ENCODE peak calls at places on chromosome 2, in seven cellular contexts. One of them, this sample, is unnamed.

GRCh38 chr2:66575625-66576371 is 140.9 kb downstream of the MEIS1 start:
- DNase-seq in HCT116: no peak
- DNase-seq in K562: no peak
- DNase-seq in GM12878: no peak
- DNase-seq in SK-N-SH: peak; percentile 69
- DNase-seq in H1: no peak
- DNase-seq in HepG2: no peak
- DNase-seq in this sample: no peak

GRCh38 chr2:78065366-78065765 is 543.2 kb upstream of the LRRTM4 start:
- DNase-seq in HCT116: no peak
- DNase-seq in SK-N-SH: peak; percentile 3
- DNase-seq in H1: no peak
- DNase-seq in K562: no peak
- DNase-seq in HepG2: no peak
- DNase-seq in GM12878: no peak
- DNase-seq in this sample: no peak

GRCh38 chr2:237180987-237181386 is 95.3 kb downstream of the COPS8 start:
- DNase-seq in K562: no peak
- DNase-seq in H1: no peak
- DNase-seq in GM12878: no peak
- DNase-seq in HepG2: no peak
- DNase-seq in SK-N-SH: no peak
- DNase-seq in HCT116: no peak
- DNase-seq in this sample: no peak

GRCh38 chr2:98580656-98581284 is 27.5 kb downstream of the COA5 start:
- DNase-seq in K562: no peak
- DNase-seq in HepG2: no peak
- DNase-seq in GM12878: no peak
- DNase-seq in H1: no peak
- DNase-seq in SK-N-SH: no peak
- DNase-seq in HCT116: no peak
- DNase-seq in this sample: no peak

GRCh38 chr2:190912731-190913130 is 32.1 kb downstream of the GLS start:
- DNase-seq in HepG2: no peak
- DNase-seq in HCT116: no peak
- DNase-seq in GM12878: no peak
- DNase-seq in SK-N-SH: no peak
- DNase-seq in H1: no peak
- DNase-seq in K562: no peak
- DNase-seq in this sample: no peak

GRCh38 chr2:18297536-18298058 is 262.9 kb downstream of the RDH14 start:
- DNase-seq in GM12878: no peak
- DNase-seq in HCT116: no peak
- DNase-seq in HepG2: no peak
- DNase-seq in H1: no peak
- DNase-seq in K562: no peak
- DNase-seq in SK-N-SH: no peak
- DNase-seq in this sample: no peak

GRCh38 chr2:17522303-17522702 is 4.1 kb upstream of the RAD51AP2 start:
- DNase-seq in GM12878: no peak
- DNase-seq in HCT116: no peak
- DNase-seq in HepG2: no peak
- DNase-seq in K562: no peak
- DNase-seq in H1: no peak
- DNase-seq in SK-N-SH: no peak
- DNase-seq in this sample: no peak

GRCh38 chr2:159053186-159054031 is 85.0 kb downstream of the TANC1 start:
- DNase-seq in HepG2: no peak
- DNase-seq in K562: no peak
- DNase-seq in SK-N-SH: peak; percentile 44
- DNase-seq in H1: no peak
- DNase-seq in HCT116: no peak
- DNase-seq in GM12878: no peak
- DNase-seq in this sample: no peak

GRCh38 chr2:234496442-234496834 is 443 bp downstream of the ARL4C start:
- DNase-seq in SK-N-SH: peak; percentile 74
- DNase-seq in HCT116: no peak
- DNase-seq in K562: no peak
- DNase-seq in H1: no peak
- DNase-seq in HepG2: no peak
- DNase-seq in GM12878: no peak
- DNase-seq in this sample: no peak

GRCh38 chr2:74524005-74524404 is 2.0 kb downstream of the DQX1 start:
- DNase-seq in H1: no peak
- DNase-seq in K562: no peak
- DNase-seq in HepG2: no peak
- DNase-seq in SK-N-SH: no peak
- DNase-seq in HCT116: no peak
- DNase-seq in GM12878: no peak
- DNase-seq in this sample: no peak

GRCh38 chr2:44102790-44103642 is 65.7 kb upstream of the PPM1B start:
- DNase-seq in K562: no peak
- DNase-seq in SK-N-SH: no peak
- DNase-seq in H1: no peak
- DNase-seq in HCT116: no peak
- DNase-seq in HepG2: no peak
- DNase-seq in GM12878: no peak
- DNase-seq in this sample: no peak

GRCh38 chr2:28164280-28164801 is 228.3 kb upstream of the FOSL2 start:
- DNase-seq in SK-N-SH: peak; percentile 36
- DNase-seq in HCT116: no peak
- DNase-seq in K562: no peak
- DNase-seq in H1: no peak
- DNase-seq in GM12878: no peak
- DNase-seq in HepG2: no peak
- DNase-seq in this sample: no peak

GRCh38 chr2:95010126-95010525 is 15.4 kb upstream of the MAL start:
- DNase-seq in K562: no peak
- DNase-seq in HCT116: no peak
- DNase-seq in HepG2: no peak
- DNase-seq in H1: no peak
- DNase-seq in SK-N-SH: no peak
- DNase-seq in GM12878: no peak
- DNase-seq in this sample: no peak

GRCh38 chr2:167944825-167945659 is 302.4 kb downstream of the STK39 start:
- DNase-seq in K562: peak; percentile 74
- DNase-seq in H1: no peak
- DNase-seq in SK-N-SH: no peak
- DNase-seq in HCT116: no peak
- DNase-seq in GM12878: no peak
- DNase-seq in HepG2: no peak
- DNase-seq in this sample: no peak

GRCh38 chr2:221767106-221767878 is 195.2 kb upstream of the EPHA4 start:
- DNase-seq in HepG2: no peak
- DNase-seq in GM12878: no peak
- DNase-seq in K562: no peak
- DNase-seq in HCT116: no peak
- DNase-seq in H1: no peak
- DNase-seq in SK-N-SH: no peak
- DNase-seq in this sample: no peak

GRCh38 chr2:85750509-85751299 is 3.1 kb upstream of the ATOH8 start:
- DNase-seq in GM12878: no peak
- DNase-seq in K562: peak; percentile 71
- DNase-seq in HCT116: peak; percentile 47
- DNase-seq in H1: peak; percentile 25
- DNase-seq in HepG2: peak; percentile 70
- DNase-seq in SK-N-SH: peak; percentile 82
- DNase-seq in this sample: peak; percentile 51

GRCh38 chr2:157194844-157195243 is 62.7 kb upstream of the GALNT5 start:
- DNase-seq in H1: no peak
- DNase-seq in HepG2: no peak
- DNase-seq in K562: no peak
- DNase-seq in HCT116: no peak
- DNase-seq in GM12878: no peak
- DNase-seq in SK-N-SH: no peak
- DNase-seq in this sample: no peak

GRCh38 chr2:70851704-70852103 is 16.1 kb upstream of the CD207 start:
- DNase-seq in GM12878: peak; percentile 73
- DNase-seq in K562: no peak
- DNase-seq in H1: no peak
- DNase-seq in SK-N-SH: no peak
- DNase-seq in HCT116: no peak
- DNase-seq in HepG2: no peak
- DNase-seq in this sample: no peak

GRCh38 chr2:212926948-212927347 is 224.5 kb downstream of the IKZF2 start:
- DNase-seq in HepG2: no peak
- DNase-seq in K562: no peak
- DNase-seq in GM12878: no peak
- DNase-seq in SK-N-SH: no peak
- DNase-seq in H1: no peak
- DNase-seq in HCT116: no peak
- DNase-seq in this sample: no peak

GRCh38 chr2:10664652-10665051 is 25.1 kb downstream of the NOL10 start:
- DNase-seq in H1: no peak
- DNase-seq in GM12878: no peak
- DNase-seq in SK-N-SH: no peak
- DNase-seq in K562: no peak
- DNase-seq in HepG2: no peak
- DNase-seq in HCT116: no peak
- DNase-seq in this sample: no peak

GRCh38 chr2:71615769-71616730 is 162.7 kb downstream of the DYSF start:
- DNase-seq in GM12878: no peak
- DNase-seq in H1: no peak
- DNase-seq in SK-N-SH: no peak
- DNase-seq in K562: no peak
- DNase-seq in HepG2: no peak
- DNase-seq in HCT116: no peak
- DNase-seq in this sample: no peak

GRCh38 chr2:240601061-240601830 is 14.7 kb downstream of the CAPN10 start:
- DNase-seq in HepG2: peak; percentile 29
- DNase-seq in GM12878: no peak
- DNase-seq in H1: no peak
- DNase-seq in SK-N-SH: no peak
- DNase-seq in HCT116: no peak
- DNase-seq in K562: no peak
- DNase-seq in this sample: no peak

GRCh38 chr2:111624401-111625156 is 259.4 kb downstream of the ANAPC1 start:
- DNase-seq in K562: no peak
- DNase-seq in HepG2: peak; percentile 21
- DNase-seq in HCT116: no peak
- DNase-seq in GM12878: no peak
- DNase-seq in H1: no peak
- DNase-seq in SK-N-SH: no peak
- DNase-seq in this sample: peak; percentile 61

GRCh38 chr2:37367984-37368383 is 23.6 kb downstream of the QPCT start:
- DNase-seq in HepG2: no peak
- DNase-seq in HCT116: no peak
- DNase-seq in GM12878: no peak
- DNase-seq in K562: no peak
- DNase-seq in H1: no peak
- DNase-seq in SK-N-SH: no peak
- DNase-seq in this sample: no peak

GRCh38 chr2:25582079-25582830 is 91.1 kb downstream of the DTNB start:
- DNase-seq in H1: no peak
- DNase-seq in SK-N-SH: no peak
- DNase-seq in HCT116: no peak
- DNase-seq in GM12878: no peak
- DNase-seq in HepG2: no peak
- DNase-seq in K562: no peak
- DNase-seq in this sample: no peak

GRCh38 chr2:47422560-47422959 is 19.6 kb downstream of the MSH2 start:
- DNase-seq in HepG2: no peak
- DNase-seq in HCT116: no peak
- DNase-seq in H1: no peak
- DNase-seq in SK-N-SH: no peak
- DNase-seq in K562: no peak
- DNase-seq in GM12878: no peak
- DNase-seq in this sample: no peak
- TF ChIP-seq JUND in HepG2: no peak
- TF ChIP-seq JUND in HCT116: peak; percentile 39
- TF ChIP-seq JUND in H1: no peak
- TF ChIP-seq JUND in SK-N-SH: peak; percentile 88
- TF ChIP-seq JUND in K562: no peak
- TF ChIP-seq JUND in GM12878: no peak
- TF ChIP-seq JUND in this sample: no peak

GRCh38 chr2:72810165-72810564 is 15.7 kb downstream of the EXOC6B start:
- DNase-seq in K562: no peak
- DNase-seq in SK-N-SH: no peak
- DNase-seq in GM12878: no peak
- DNase-seq in HepG2: no peak
- DNase-seq in HCT116: no peak
- DNase-seq in H1: no peak
- DNase-seq in this sample: no peak

GRCh38 chr2:72819501-72819900 is 6.3 kb downstream of the EXOC6B start:
- DNase-seq in GM12878: no peak
- DNase-seq in HCT116: no peak
- DNase-seq in H1: no peak
- DNase-seq in SK-N-SH: no peak
- DNase-seq in HepG2: no peak
- DNase-seq in K562: no peak
- DNase-seq in this sample: no peak

GRCh38 chr2:72815655-72816268 is 10.1 kb downstream of the EXOC6B start:
- DNase-seq in H1: no peak
- DNase-seq in GM12878: no peak
- DNase-seq in K562: no peak
- DNase-seq in SK-N-SH: no peak
- DNase-seq in HCT116: no peak
- DNase-seq in HepG2: peak; percentile 83
- DNase-seq in this sample: no peak

GRCh38 chr2:72809095-72809494 is 16.7 kb downstream of the EXOC6B start:
- DNase-seq in H1: no peak
- DNase-seq in GM12878: no peak
- DNase-seq in HCT116: no peak
- DNase-seq in K562: no peak
- DNase-seq in SK-N-SH: no peak
- DNase-seq in HepG2: no peak
- DNase-seq in this sample: no peak

GRCh38 chr2:72813841-72814240 is 12.0 kb downstream of the EXOC6B start:
- DNase-seq in K562: no peak
- DNase-seq in HepG2: no peak
- DNase-seq in GM12878: no peak
- DNase-seq in H1: no peak
- DNase-seq in HCT116: no peak
- DNase-seq in SK-N-SH: no peak
- DNase-seq in this sample: no peak
- TF ChIP-seq JUND in K562: no peak
- TF ChIP-seq JUND in HepG2: no peak
- TF ChIP-seq JUND in GM12878: no peak
- TF ChIP-seq JUND in H1: no peak
- TF ChIP-seq JUND in HCT116: no peak
- TF ChIP-seq JUND in SK-N-SH: no peak
- TF ChIP-seq JUND in this sample: no peak

GRCh38 chr2:207066784-207067460 is 98.8 kb downstream of the KLF7 start:
- DNase-seq in HepG2: no peak
- DNase-seq in GM12878: no peak
- DNase-seq in H1: no peak
- DNase-seq in K562: no peak
- DNase-seq in HCT116: no peak
- DNase-seq in SK-N-SH: no peak
- DNase-seq in this sample: no peak
- TF ChIP-seq JUND in HepG2: no peak
- TF ChIP-seq JUND in GM12878: no peak
- TF ChIP-seq JUND in H1: no peak
- TF ChIP-seq JUND in K562: no peak
- TF ChIP-seq JUND in HCT116: no peak
- TF ChIP-seq JUND in SK-N-SH: no peak
- TF ChIP-seq JUND in this sample: no peak

DNA sequence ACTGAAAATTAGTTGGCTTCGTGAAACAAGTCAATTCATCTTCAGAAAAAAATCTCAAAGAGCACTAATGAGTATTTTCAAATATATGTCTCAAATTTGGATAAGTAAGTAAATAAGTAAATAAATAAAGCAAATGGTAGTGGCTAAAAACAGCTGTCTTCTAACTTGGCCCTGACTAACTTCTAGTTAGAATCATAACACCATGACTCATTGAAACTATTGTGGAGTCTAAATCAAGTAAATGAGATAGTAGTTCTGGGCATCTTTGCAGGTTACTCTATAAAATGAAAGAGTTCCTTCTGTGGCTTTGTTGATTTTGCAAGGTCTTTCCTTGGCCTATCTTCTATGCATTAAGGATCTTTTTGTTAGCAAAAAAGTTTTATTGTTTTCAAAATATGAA is 110.7 kb downstream of the SLC8A1 start:
- DNase-seq in HepG2: no peak
- DNase-seq in GM12878: no peak
- DNase-seq in HCT116: no peak
- DNase-seq in H1: no peak
- DNase-seq in K562: no peak
- DNase-seq in SK-N-SH: no peak
- DNase-seq in this sample: no peak
- TF ChIP-seq JUND in HepG2: no peak
- TF ChIP-seq JUND in GM12878: no peak
- TF ChIP-seq JUND in HCT116: no peak
- TF ChIP-seq JUND in H1: no peak
- TF ChIP-seq JUND in K562: no peak
- TF ChIP-seq JUND in SK-N-SH: no peak
- TF ChIP-seq JUND in this sample: no peak

This sample was measured in T47D.